ENCODE peak calls at places on chromosome X, in ten cellular contexts. Q, F, N, M, S, Z, D, V, T and K are unnamed samples.

GRCh38 chrX:26922278-26922677 is 540.9 kb downstream of the PPP4R3C start:
- DNase-seq in Q (no peak), F (no peak), N (no peak), M (peak; percentile 35), S (no peak), Z (no peak), D (no peak), V (no peak), T (no peak), K (no peak)

GRCh38 chrX:112694811-112695210 is 15.1 kb upstream of the LHFPL1 start:
- DNase-seq in Q (no peak), F (no peak), N (no peak), M (no peak), S (no peak), Z (no peak), D (no peak), V (no peak), T (no peak), K (no peak)

GRCh38 chrX:12488781-12489180 is 302.4 kb upstream of the PRPS2 start:
- DNase-seq in Q (no peak), F (no peak), N (no peak), M (no peak), S (no peak), Z (no peak), D (no peak), V (no peak), T (no peak), K (no peak)

GRCh38 chrX:108090474-108091265 is 672 bp downstream of the PSMD10 start:
- DNase-seq in Q (peak; percentile 35), F (peak; percentile 8), N (no peak), M (peak; percentile 33), S (peak; percentile 65), Z (no peak), D (no peak), V (peak; percentile 6), T (no peak), K (no peak)

GRCh38 chrX:56382278-56382677 is 150.1 kb downstream of the KLF8 start:
- DNase-seq in Q (no peak), F (no peak), N (no peak), M (no peak), S (no peak), Z (no peak), D (no peak), V (no peak), T (no peak), K (no peak)

GRCh38 chrX:9759340-9759739 is 6.3 kb downstream of the GPR143 start:
- DNase-seq in Q (no peak), F (peak; percentile 32), N (no peak), M (no peak), S (no peak), Z (no peak), D (no peak), V (no peak), T (no peak), K (no peak)

GRCh38 chrX:17537652-17538301 is 162.8 kb downstream of the NHS start:
- DNase-seq in Q (no peak), F (no peak), N (no peak), M (no peak), S (no peak), Z (no peak), D (no peak), V (no peak), T (no peak), K (no peak)

GRCh38 chrX:69493766-69494165 is 10.4 kb upstream of the NALF2 start:
- DNase-seq in Q (peak; percentile 33), F (no peak), N (no peak), M (peak; percentile 54), S (no peak), Z (no peak), D (no peak), V (no peak), T (no peak), K (no peak)

GRCh38 chrX:5915783-5916182 is 312.9 kb downstream of the NLGN4X start:
- DNase-seq in Q (no peak), F (peak; percentile 6), N (no peak), M (no peak), S (no peak), Z (no peak), D (no peak), V (no peak), T (no peak), K (no peak)

GRCh38 chrX:41655101-41655500 is 33.7 kb upstream of the GPR34 start:
- DNase-seq in Q (no peak), F (no peak), N (no peak), M (no peak), S (no peak), Z (no peak), D (no peak), V (no peak), T (no peak), K (no peak)

GRCh38 chrX:134026732-134027311 is 41.4 kb upstream of the GPC3 start:
- DNase-seq in Q (peak; percentile 57), F (peak; percentile 65), N (no peak), M (peak; percentile 66), S (peak; percentile 10), Z (no peak), D (no peak), V (peak; percentile 17), T (peak; percentile 18), K (no peak)

GRCh38 chrX:14670819-14671218 is 141.5 kb downstream of the GLRA2 start:
- DNase-seq in Q (no peak), F (no peak), N (no peak), M (no peak), S (no peak), Z (no peak), D (no peak), V (no peak), T (no peak), K (no peak)

GRCh38 chrX:1281511-1281910 is 12.9 kb downstream of the CSF2RA start:
- DNase-seq in Q (no peak), F (peak; percentile 2), N (no peak), M (no peak), S (peak; percentile 89), Z (no peak), D (no peak), V (peak; percentile 81), T (no peak), K (no peak)

GRCh38 chrX:153459976-153460375 is 10.4 kb downstream of the HAUS7 start:
- DNase-seq in Q (peak; percentile 63), F (no peak), N (no peak), M (peak; percentile 14), S (peak; percentile 81), Z (no peak), D (no peak), V (no peak), T (no peak), K (no peak)

GRCh38 chrX:69022430-69022829 is 142.8 kb downstream of the PJA1 start:
- DNase-seq in Q (no peak), F (no peak), N (no peak), M (no peak), S (no peak), Z (no peak), D (no peak), V (no peak), T (no peak), K (no peak)

GRCh38 chrX:100316987-100317386 is 93.1 kb downstream of the PCDH19 start:
- DNase-seq in Q (no peak), F (no peak), N (no peak), M (peak; percentile 7), S (no peak), Z (no peak), D (no peak), V (no peak), T (no peak), K (no peak)